ENCODE peak calls at places on chromosome 1, in seven cellular contexts. One of them, this sample, is unnamed.

GRCh38 chr1:17119076-17119743 is at the start of gene PADI2:
- DNase-seq in BE2C: peak; percentile 63
- DNase-seq in DND-41: no peak
- DNase-seq in endothelial cell: peak; percentile 67
- DNase-seq in lower lobe of right lung: peak; percentile 86
- DNase-seq in heart left ventricle: peak; percentile 87
- DNase-seq in BJ: no peak
- DNase-seq in this sample: no peak

GRCh38 chr1:32364836-32365235 is 2.5 kb downstream of the TSSK3 start:
- DNase-seq in lower lobe of right lung: no peak
- DNase-seq in heart left ventricle: no peak
- DNase-seq in BE2C: no peak
- DNase-seq in BJ: no peak
- DNase-seq in endothelial cell: no peak
- DNase-seq in DND-41: no peak
- DNase-seq in this sample: no peak

GRCh38 chr1:109193653-109194590 is 19.8 kb upstream of the SARS1 start:
- DNase-seq in BJ: no peak
- DNase-seq in BE2C: peak; percentile 59
- DNase-seq in DND-41: peak; percentile 61
- DNase-seq in heart left ventricle: no peak
- DNase-seq in endothelial cell: peak; percentile 75
- DNase-seq in lower lobe of right lung: peak; percentile 55
- DNase-seq in this sample: no peak

GRCh38 chr1:186763107-186763506 is 65.6 kb upstream of the PLA2G4A start:
- DNase-seq in BE2C: no peak
- DNase-seq in lower lobe of right lung: no peak
- DNase-seq in DND-41: no peak
- DNase-seq in heart left ventricle: no peak
- DNase-seq in BJ: peak; percentile 6
- DNase-seq in endothelial cell: no peak
- DNase-seq in this sample: no peak

GRCh38 chr1:232280910-232281309 is 349.0 kb downstream of the SIPA1L2 start:
- DNase-seq in heart left ventricle: no peak
- DNase-seq in BE2C: no peak
- DNase-seq in DND-41: no peak
- DNase-seq in endothelial cell: no peak
- DNase-seq in lower lobe of right lung: no peak
- DNase-seq in BJ: no peak
- DNase-seq in this sample: no peak

GRCh38 chr1:171961861-171962260 is 120.6 kb downstream of the DNM3 start:
- DNase-seq in heart left ventricle: no peak
- DNase-seq in lower lobe of right lung: no peak
- DNase-seq in DND-41: no peak
- DNase-seq in BE2C: no peak
- DNase-seq in endothelial cell: no peak
- DNase-seq in BJ: no peak
- DNase-seq in this sample: no peak

GRCh38 chr1:172966844-172967540 is 83.7 kb downstream of the TNFSF18 start:
- DNase-seq in endothelial cell: no peak
- DNase-seq in lower lobe of right lung: no peak
- DNase-seq in BJ: no peak
- DNase-seq in DND-41: no peak
- DNase-seq in heart left ventricle: no peak
- DNase-seq in BE2C: no peak
- DNase-seq in this sample: no peak

GRCh38 chr1:67780637-67781036 is 52.6 kb downstream of the GNG12 start:
- DNase-seq in BJ: no peak
- DNase-seq in DND-41: no peak
- DNase-seq in BE2C: no peak
- DNase-seq in heart left ventricle: no peak
- DNase-seq in endothelial cell: no peak
- DNase-seq in lower lobe of right lung: no peak
- DNase-seq in this sample: no peak

GRCh38 chr1:229058111-229058551 is 212.8 kb upstream of the RAB4A start:
- DNase-seq in heart left ventricle: no peak
- DNase-seq in BE2C: no peak
- DNase-seq in DND-41: no peak
- DNase-seq in lower lobe of right lung: peak; percentile 61
- DNase-seq in endothelial cell: no peak
- DNase-seq in BJ: no peak
- DNase-seq in this sample: no peak

DNA sequence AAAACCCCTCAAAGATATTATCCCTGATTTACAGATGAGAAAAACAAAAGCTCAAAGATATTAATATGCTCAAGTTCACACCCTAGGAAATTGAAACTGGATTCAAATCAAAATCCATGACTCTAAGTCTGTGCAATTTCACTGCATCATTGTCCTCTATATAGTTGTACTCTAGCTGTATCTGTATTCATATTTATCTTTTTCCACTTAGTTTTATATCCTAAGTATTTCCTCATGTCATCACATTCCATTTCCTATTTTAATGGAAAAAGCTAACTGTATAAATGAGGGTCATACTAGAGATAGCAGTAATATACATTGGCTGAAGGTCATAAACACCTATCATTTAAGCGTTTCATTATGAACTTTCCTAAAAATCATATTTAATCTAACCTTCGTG is 42.2 kb upstream of the RALGPS2 start:
- DNase-seq in DND-41: no peak
- DNase-seq in heart left ventricle: no peak
- DNase-seq in BE2C: no peak
- DNase-seq in lower lobe of right lung: no peak
- DNase-seq in endothelial cell: no peak
- DNase-seq in BJ: no peak
- DNase-seq in this sample: no peak
- TF ChIP-seq CTCF in DND-41: no peak
- TF ChIP-seq CTCF in heart left ventricle: no peak
- TF ChIP-seq CTCF in BE2C: no peak
- TF ChIP-seq CTCF in lower lobe of right lung: no peak
- TF ChIP-seq CTCF in endothelial cell: no peak
- TF ChIP-seq CTCF in BJ: no peak
- TF ChIP-seq CTCF in this sample: no peak

DNA sequence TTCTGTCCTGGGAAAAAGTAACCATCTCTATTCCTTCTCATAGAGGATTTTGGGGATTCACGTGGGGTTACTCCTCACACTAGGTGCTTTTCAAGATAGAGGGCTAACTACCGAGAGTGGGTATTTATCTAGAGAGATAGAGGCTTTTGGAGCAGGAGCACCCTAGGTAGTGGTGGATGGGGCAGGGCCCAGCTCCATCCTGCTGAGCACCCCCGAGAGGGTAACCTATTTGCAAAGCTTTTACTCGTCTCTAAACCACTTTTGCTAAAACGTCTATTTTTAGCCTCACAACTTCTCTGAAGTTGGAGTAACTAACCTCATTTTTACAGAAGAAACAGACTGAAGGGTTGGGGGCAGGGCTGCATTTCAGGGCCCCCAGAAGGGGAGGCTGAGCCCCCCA is 12.3 kb upstream of the PIK3CD start:
- DNase-seq in DND-41: no peak
- DNase-seq in heart left ventricle: no peak
- DNase-seq in BE2C: no peak
- DNase-seq in lower lobe of right lung: no peak
- DNase-seq in BJ: no peak
- DNase-seq in endothelial cell: no peak
- DNase-seq in this sample: no peak
- TF ChIP-seq CTCF in DND-41: no peak
- TF ChIP-seq CTCF in heart left ventricle: no peak
- TF ChIP-seq CTCF in BE2C: no peak
- TF ChIP-seq CTCF in lower lobe of right lung: no peak
- TF ChIP-seq CTCF in BJ: no peak
- TF ChIP-seq CTCF in endothelial cell: no peak
- TF ChIP-seq CTCF in this sample: no peak

GRCh38 chr1:226187380-226187779 is 839 bp upstream of the ACBD3 start:
- DNase-seq in endothelial cell: no peak
- DNase-seq in heart left ventricle: no peak
- DNase-seq in DND-41: no peak
- DNase-seq in BJ: no peak
- DNase-seq in lower lobe of right lung: no peak
- DNase-seq in BE2C: no peak
- DNase-seq in this sample: no peak

GRCh38 chr1:226185153-226186036 is 1.1 kb downstream of the ACBD3 start:
- DNase-seq in BJ: no peak
- DNase-seq in heart left ventricle: no peak
- DNase-seq in endothelial cell: no peak
- DNase-seq in BE2C: no peak
- DNase-seq in lower lobe of right lung: no peak
- DNase-seq in DND-41: no peak
- DNase-seq in this sample: no peak

GRCh38 chr1:226187019-226187322 is 430 bp upstream of the ACBD3 start:
- DNase-seq in heart left ventricle: no peak
- DNase-seq in endothelial cell: no peak
- DNase-seq in DND-41: no peak
- DNase-seq in BJ: no peak
- DNase-seq in lower lobe of right lung: no peak
- DNase-seq in BE2C: no peak
- DNase-seq in this sample: no peak

GRCh38 chr1:226186124-226187018 is at the start of gene ACBD3:
- DNase-seq in BJ: peak; percentile 28
- DNase-seq in lower lobe of right lung: peak; percentile 90
- DNase-seq in heart left ventricle: peak; percentile 91
- DNase-seq in DND-41: peak; percentile 90
- DNase-seq in endothelial cell: peak; percentile 81
- DNase-seq in BE2C: peak; percentile 90
- DNase-seq in this sample: peak; percentile 55

DNA sequence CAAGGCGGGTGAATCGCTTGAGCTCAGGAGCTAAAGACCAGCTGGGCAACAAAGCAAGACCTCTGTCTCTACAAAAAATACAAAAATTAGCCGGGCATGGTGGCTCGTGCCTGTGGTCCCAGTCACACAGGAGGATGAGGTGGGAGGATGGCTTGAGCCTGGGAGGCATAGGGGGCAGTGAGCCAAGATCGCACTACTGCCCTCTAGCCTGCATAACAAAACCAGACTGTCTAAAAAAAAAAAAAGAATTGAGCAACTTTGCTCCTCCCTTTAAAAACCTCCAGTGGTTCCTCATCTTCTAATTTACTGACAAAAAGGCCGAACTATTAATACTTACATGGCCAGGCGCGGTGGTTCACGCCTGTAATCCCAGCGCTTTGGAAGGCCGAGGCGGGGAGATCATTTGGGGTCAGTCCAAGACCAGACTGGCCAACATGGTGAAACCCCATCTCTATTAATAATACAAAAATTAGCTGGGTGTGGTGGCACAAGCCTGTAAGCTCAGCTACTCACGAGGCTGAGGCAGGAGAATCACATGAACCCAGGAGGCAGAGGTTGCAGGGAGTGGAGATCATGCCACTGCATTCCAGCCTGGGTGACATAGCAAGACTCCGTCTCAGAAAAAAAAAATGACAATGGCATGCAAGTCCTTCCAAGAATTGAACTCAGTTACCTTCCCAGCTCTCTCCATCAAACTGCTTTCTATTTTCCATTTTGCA is 4.4 kb downstream of the ACBD3 start:
- DNase-seq in lower lobe of right lung: peak; percentile 56
- DNase-seq in BE2C: peak; percentile 60
- DNase-seq in BJ: no peak
- DNase-seq in heart left ventricle: no peak
- DNase-seq in endothelial cell: peak; percentile 13
- DNase-seq in DND-41: no peak
- DNase-seq in this sample: peak; percentile 29
- TF ChIP-seq CTCF in lower lobe of right lung: peak; percentile 44
- TF ChIP-seq CTCF in BE2C: peak; percentile 60
- TF ChIP-seq CTCF in BJ: peak; percentile 42
- TF ChIP-seq CTCF in heart left ventricle: peak; percentile 36
- TF ChIP-seq CTCF in endothelial cell: no peak
- TF ChIP-seq CTCF in DND-41: no peak
- TF ChIP-seq CTCF in this sample: peak; percentile 37

GRCh38 chr1:230773396-230774033 is 26.3 kb downstream of the CAPN9 start:
- DNase-seq in heart left ventricle: no peak
- DNase-seq in BE2C: no peak
- DNase-seq in lower lobe of right lung: no peak
- DNase-seq in BJ: no peak
- DNase-seq in DND-41: no peak
- DNase-seq in endothelial cell: no peak
- DNase-seq in this sample: no peak
- TF ChIP-seq CTCF in heart left ventricle: no peak
- TF ChIP-seq CTCF in BE2C: no peak
- TF ChIP-seq CTCF in lower lobe of right lung: no peak
- TF ChIP-seq CTCF in BJ: no peak
- TF ChIP-seq CTCF in DND-41: no peak
- TF ChIP-seq CTCF in endothelial cell: peak; percentile 9
- TF ChIP-seq CTCF in this sample: no peak

GRCh38 chr1:156600733-156601121 is 552 bp downstream of the GPATCH4 start:
- DNase-seq in BJ: no peak
- DNase-seq in lower lobe of right lung: no peak
- DNase-seq in BE2C: no peak
- DNase-seq in DND-41: no peak
- DNase-seq in heart left ventricle: no peak
- DNase-seq in endothelial cell: no peak
- DNase-seq in this sample: no peak

GRCh38 chr1:156598125-156598524 is 3.2 kb downstream of the GPATCH4 start:
- DNase-seq in BJ: no peak
- DNase-seq in endothelial cell: no peak
- DNase-seq in DND-41: no peak
- DNase-seq in BE2C: no peak
- DNase-seq in lower lobe of right lung: no peak
- DNase-seq in heart left ventricle: no peak
- DNase-seq in this sample: no peak

GRCh38 chr1:156598731-156599432 is 2.4 kb downstream of the GPATCH4 start:
- DNase-seq in endothelial cell: no peak
- DNase-seq in BE2C: no peak
- DNase-seq in lower lobe of right lung: no peak
- DNase-seq in BJ: no peak
- DNase-seq in DND-41: no peak
- DNase-seq in heart left ventricle: no peak
- DNase-seq in this sample: no peak

GRCh38 chr1:156601122-156601830 is at the start of gene GPATCH4:
- DNase-seq in heart left ventricle: peak; percentile 78
- DNase-seq in BJ: peak; percentile 69
- DNase-seq in DND-41: peak; percentile 87
- DNase-seq in lower lobe of right lung: peak; percentile 83
- DNase-seq in endothelial cell: peak; percentile 74
- DNase-seq in BE2C: peak; percentile 78
- DNase-seq in this sample: peak; percentile 87

GRCh38 chr1:156599811-156600210 is 1.5 kb downstream of the GPATCH4 start:
- DNase-seq in heart left ventricle: no peak
- DNase-seq in DND-41: no peak
- DNase-seq in endothelial cell: no peak
- DNase-seq in lower lobe of right lung: no peak
- DNase-seq in BE2C: no peak
- DNase-seq in BJ: no peak
- DNase-seq in this sample: no peak
- TF ChIP-seq CTCF in heart left ventricle: peak; percentile 5
- TF ChIP-seq CTCF in DND-41: peak; percentile 31
- TF ChIP-seq CTCF in endothelial cell: peak; percentile 30
- TF ChIP-seq CTCF in lower lobe of right lung: no peak
- TF ChIP-seq CTCF in BE2C: peak; percentile 13
- TF ChIP-seq CTCF in BJ: no peak
- TF ChIP-seq CTCF in this sample: no peak